ENCODE peak calls at places on chromosomes 4 and X, in ten cellular contexts. One of them, this sample, is unnamed.

GRCh38 chr4:133921280-133922195 is 280.1 kb downstream of the PABPC4L start:
- DNase-seq in aorta: no peak
- DNase-seq in cortex of kidney: no peak
- DNase-seq in fibroblast of mammary gland: peak
- DNase-seq in dorsolateral prefrontal cortex: no peak
- DNase-seq in SW480: no peak
- DNase-seq in mesothelial cell of epicardium: no peak
- DNase-seq in stimulated activated CD4-positive, alpha-beta T cell treated with anti-CD3 and anti-CD28 coated beads, Interleukin-15, amount 100 ng/mL, for 1 hour: no peak
- DNase-seq in fibroblast of the conjunctiva: peak
- DNase-seq in NCI-H1436: no peak
- DNase-seq in this sample: no peak

GRCh38 chr4:11805837-11806236 is 377.1 kb upstream of the HS3ST1 start:
- DNase-seq in aorta: no peak
- DNase-seq in cortex of kidney: no peak
- DNase-seq in fibroblast of mammary gland: peak
- DNase-seq in dorsolateral prefrontal cortex: no peak
- DNase-seq in SW480: peak
- DNase-seq in mesothelial cell of epicardium: no peak
- DNase-seq in stimulated activated CD4-positive, alpha-beta T cell treated with anti-CD3 and anti-CD28 coated beads, Interleukin-15, amount 100 ng/mL, for 1 hour: no peak
- DNase-seq in fibroblast of the conjunctiva: peak
- DNase-seq in NCI-H1436: no peak
- DNase-seq in this sample: no peak

GRCh38 chr4:71550220-71551190 is 211.7 kb downstream of the SLC4A4 start:
- DNase-seq in aorta: no peak
- DNase-seq in cortex of kidney: no peak
- DNase-seq in fibroblast of mammary gland: peak
- DNase-seq in dorsolateral prefrontal cortex: no peak
- DNase-seq in SW480: no peak
- DNase-seq in mesothelial cell of epicardium: no peak
- DNase-seq in stimulated activated CD4-positive, alpha-beta T cell treated with anti-CD3 and anti-CD28 coated beads, Interleukin-15, amount 100 ng/mL, for 1 hour: no peak
- DNase-seq in fibroblast of the conjunctiva: peak
- DNase-seq in NCI-H1436: no peak
- DNase-seq in this sample: no peak

GRCh38 chrX:47831788-47832187 is 4.9 kb upstream of the ZNF81 start:
- DNase-seq in aorta: no peak
- DNase-seq in cortex of kidney: no peak
- DNase-seq in fibroblast of mammary gland: peak
- DNase-seq in dorsolateral prefrontal cortex: no peak
- DNase-seq in SW480: peak
- DNase-seq in mesothelial cell of epicardium: no peak
- DNase-seq in stimulated activated CD4-positive, alpha-beta T cell treated with anti-CD3 and anti-CD28 coated beads, Interleukin-15, amount 100 ng/mL, for 1 hour: peak
- DNase-seq in fibroblast of the conjunctiva: no peak
- DNase-seq in NCI-H1436: peak
- DNase-seq in this sample: no peak

GRCh38 chrX:136477026-136477425 is 10.7 kb upstream of the BRS3 start:
- DNase-seq in aorta: no peak
- DNase-seq in cortex of kidney: no peak
- DNase-seq in fibroblast of mammary gland: no peak
- DNase-seq in dorsolateral prefrontal cortex: no peak
- DNase-seq in SW480: no peak
- DNase-seq in mesothelial cell of epicardium: no peak
- DNase-seq in stimulated activated CD4-positive, alpha-beta T cell treated with anti-CD3 and anti-CD28 coated beads, Interleukin-15, amount 100 ng/mL, for 1 hour: no peak
- DNase-seq in fibroblast of the conjunctiva: no peak
- DNase-seq in NCI-H1436: no peak
- DNase-seq in this sample: no peak

GRCh38 chr4:174398728-174399127 is 115.0 kb downstream of the CEP44 start:
- DNase-seq in aorta: no peak
- DNase-seq in cortex of kidney: no peak
- DNase-seq in fibroblast of mammary gland: peak
- DNase-seq in dorsolateral prefrontal cortex: no peak
- DNase-seq in SW480: no peak
- DNase-seq in mesothelial cell of epicardium: no peak
- DNase-seq in stimulated activated CD4-positive, alpha-beta T cell treated with anti-CD3 and anti-CD28 coated beads, Interleukin-15, amount 100 ng/mL, for 1 hour: no peak
- DNase-seq in fibroblast of the conjunctiva: peak
- DNase-seq in NCI-H1436: no peak
- DNase-seq in this sample: no peak

GRCh38 chr4:5144384-5144783 is 93.1 kb downstream of the STK32B start:
- DNase-seq in aorta: no peak
- DNase-seq in cortex of kidney: no peak
- DNase-seq in fibroblast of mammary gland: no peak
- DNase-seq in dorsolateral prefrontal cortex: no peak
- DNase-seq in SW480: no peak
- DNase-seq in mesothelial cell of epicardium: no peak
- DNase-seq in stimulated activated CD4-positive, alpha-beta T cell treated with anti-CD3 and anti-CD28 coated beads, Interleukin-15, amount 100 ng/mL, for 1 hour: no peak
- DNase-seq in fibroblast of the conjunctiva: no peak
- DNase-seq in NCI-H1436: no peak
- DNase-seq in this sample: peak

GRCh38 chr4:129929984-129930383 is 834.0 kb downstream of the C4orf33 start:
- DNase-seq in aorta: no peak
- DNase-seq in cortex of kidney: no peak
- DNase-seq in fibroblast of mammary gland: no peak
- DNase-seq in dorsolateral prefrontal cortex: no peak
- DNase-seq in SW480: no peak
- DNase-seq in mesothelial cell of epicardium: no peak
- DNase-seq in stimulated activated CD4-positive, alpha-beta T cell treated with anti-CD3 and anti-CD28 coated beads, Interleukin-15, amount 100 ng/mL, for 1 hour: no peak
- DNase-seq in fibroblast of the conjunctiva: no peak
- DNase-seq in NCI-H1436: no peak
- DNase-seq in this sample: no peak

GRCh38 chr4:101708640-101709039 is 81.9 kb upstream of the BANK1 start:
- DNase-seq in aorta: no peak
- DNase-seq in cortex of kidney: no peak
- DNase-seq in fibroblast of mammary gland: peak
- DNase-seq in dorsolateral prefrontal cortex: no peak
- DNase-seq in SW480: no peak
- DNase-seq in mesothelial cell of epicardium: no peak
- DNase-seq in stimulated activated CD4-positive, alpha-beta T cell treated with anti-CD3 and anti-CD28 coated beads, Interleukin-15, amount 100 ng/mL, for 1 hour: no peak
- DNase-seq in fibroblast of the conjunctiva: no peak
- DNase-seq in NCI-H1436: no peak
- DNase-seq in this sample: no peak

GRCh38 chr4:14726441-14727405 is 275.6 kb upstream of the CPEB2 start:
- DNase-seq in aorta: no peak
- DNase-seq in cortex of kidney: no peak
- DNase-seq in fibroblast of mammary gland: peak
- DNase-seq in dorsolateral prefrontal cortex: no peak
- DNase-seq in SW480: peak
- DNase-seq in mesothelial cell of epicardium: no peak
- DNase-seq in stimulated activated CD4-positive, alpha-beta T cell treated with anti-CD3 and anti-CD28 coated beads, Interleukin-15, amount 100 ng/mL, for 1 hour: no peak
- DNase-seq in fibroblast of the conjunctiva: no peak
- DNase-seq in NCI-H1436: no peak
- DNase-seq in this sample: no peak

GRCh38 chr4:152591361-152591760 is 55.5 kb upstream of the FBXW7 start:
- DNase-seq in aorta: no peak
- DNase-seq in cortex of kidney: no peak
- DNase-seq in fibroblast of mammary gland: peak
- DNase-seq in dorsolateral prefrontal cortex: peak
- DNase-seq in SW480: no peak
- DNase-seq in mesothelial cell of epicardium: no peak
- DNase-seq in stimulated activated CD4-positive, alpha-beta T cell treated with anti-CD3 and anti-CD28 coated beads, Interleukin-15, amount 100 ng/mL, for 1 hour: peak
- DNase-seq in fibroblast of the conjunctiva: no peak
- DNase-seq in NCI-H1436: peak
- DNase-seq in this sample: no peak

GRCh38 chrX:42149786-42150185 is 226.4 kb upstream of the CASK start:
- DNase-seq in aorta: no peak
- DNase-seq in cortex of kidney: no peak
- DNase-seq in fibroblast of mammary gland: peak
- DNase-seq in dorsolateral prefrontal cortex: no peak
- DNase-seq in SW480: no peak
- DNase-seq in mesothelial cell of epicardium: no peak
- DNase-seq in stimulated activated CD4-positive, alpha-beta T cell treated with anti-CD3 and anti-CD28 coated beads, Interleukin-15, amount 100 ng/mL, for 1 hour: no peak
- DNase-seq in fibroblast of the conjunctiva: no peak
- DNase-seq in NCI-H1436: no peak
- DNase-seq in this sample: no peak

GRCh38 chrX:34058005-34058404 is 74.1 kb downstream of the FAM47A start:
- DNase-seq in aorta: no peak
- DNase-seq in cortex of kidney: no peak
- DNase-seq in fibroblast of mammary gland: no peak
- DNase-seq in dorsolateral prefrontal cortex: no peak
- DNase-seq in SW480: no peak
- DNase-seq in mesothelial cell of epicardium: no peak
- DNase-seq in stimulated activated CD4-positive, alpha-beta T cell treated with anti-CD3 and anti-CD28 coated beads, Interleukin-15, amount 100 ng/mL, for 1 hour: no peak
- DNase-seq in fibroblast of the conjunctiva: no peak
- DNase-seq in NCI-H1436: no peak
- DNase-seq in this sample: no peak

GRCh38 chr4:8439914-8440490 is 521 bp downstream of the ACOX3 start:
- DNase-seq in aorta: no peak
- DNase-seq in cortex of kidney: no peak
- DNase-seq in fibroblast of mammary gland: no peak
- DNase-seq in dorsolateral prefrontal cortex: no peak
- DNase-seq in SW480: no peak
- DNase-seq in mesothelial cell of epicardium: no peak
- DNase-seq in stimulated activated CD4-positive, alpha-beta T cell treated with anti-CD3 and anti-CD28 coated beads, Interleukin-15, amount 100 ng/mL, for 1 hour: no peak
- DNase-seq in fibroblast of the conjunctiva: peak
- DNase-seq in NCI-H1436: peak
- DNase-seq in this sample: no peak

GRCh38 chrX:133638285-133638684 is 223.0 kb upstream of the GPC4 start:
- DNase-seq in aorta: no peak
- DNase-seq in cortex of kidney: no peak
- DNase-seq in fibroblast of mammary gland: peak
- DNase-seq in dorsolateral prefrontal cortex: no peak
- DNase-seq in SW480: no peak
- DNase-seq in mesothelial cell of epicardium: no peak
- DNase-seq in stimulated activated CD4-positive, alpha-beta T cell treated with anti-CD3 and anti-CD28 coated beads, Interleukin-15, amount 100 ng/mL, for 1 hour: no peak
- DNase-seq in fibroblast of the conjunctiva: no peak
- DNase-seq in NCI-H1436: no peak
- DNase-seq in this sample: no peak